ENCODE peak calls at places on chromosomes 2 and 18, in four cellular contexts. One of them, this sample, is unnamed.

GRCh38 chr18:13048061-13048605 is 57.0 kb downstream of the CEP192 start:
- DNase-seq in adrenal gland: no peak
- DNase-seq in SHP77: no peak
- DNase-seq in GM10248: no peak
- DNase-seq in this sample: no peak

GRCh38 chr2:88871336-88871735 is 179.9 kb downstream of the RPIA start:
- DNase-seq in adrenal gland: no peak
- DNase-seq in SHP77: no peak
- DNase-seq in GM10248: no peak
- DNase-seq in this sample: no peak

GRCh38 chr2:235701206-235701605 is 207.4 kb downstream of the AGAP1 start:
- DNase-seq in adrenal gland: no peak
- DNase-seq in SHP77: no peak
- DNase-seq in GM10248: no peak
- DNase-seq in this sample: no peak

GRCh38 chr2:105636109-105636740 is 108.5 kb upstream of the NCK2 start:
- DNase-seq in adrenal gland: no peak
- DNase-seq in SHP77: no peak
- DNase-seq in GM10248: no peak
- DNase-seq in this sample: no peak

GRCh38 chr2:27189989-27190388 is 21.9 kb upstream of the ATRAID start:
- DNase-seq in adrenal gland: no peak
- DNase-seq in SHP77: no peak
- DNase-seq in GM10248: no peak
- DNase-seq in this sample: no peak

GRCh38 chr18:43396266-43396665 is 119.0 kb upstream of the SYT4 start:
- DNase-seq in adrenal gland: no peak
- DNase-seq in SHP77: peak
- DNase-seq in GM10248: no peak
- DNase-seq in this sample: no peak

GRCh38 chr2:98465456-98466201 is 21.0 kb downstream of the INPP4A start:
- DNase-seq in adrenal gland: peak
- DNase-seq in SHP77: peak
- DNase-seq in GM10248: no peak
- DNase-seq in this sample: no peak

GRCh38 chr2:172578054-172578453 is 22.2 kb downstream of the PDK1 start:
- DNase-seq in adrenal gland: no peak
- DNase-seq in SHP77: no peak
- DNase-seq in GM10248: no peak
- DNase-seq in this sample: no peak

GRCh38 chr2:239365782-239366435 is 34.9 kb downstream of the HDAC4 start:
- DNase-seq in adrenal gland: no peak
- DNase-seq in SHP77: no peak
- DNase-seq in GM10248: no peak
- DNase-seq in this sample: no peak

GRCh38 chr2:126527836-126528490 is 128.0 kb upstream of the GYPC start:
- DNase-seq in adrenal gland: peak
- DNase-seq in SHP77: no peak
- DNase-seq in GM10248: peak
- DNase-seq in this sample: peak

GRCh38 chr2:52936029-52936428 is 831.6 kb upstream of the CHAC2 start:
- DNase-seq in adrenal gland: no peak
- DNase-seq in SHP77: no peak
- DNase-seq in GM10248: no peak
- DNase-seq in this sample: no peak

GRCh38 chr2:185187421-185187820 is 551.2 kb upstream of the FSIP2 start:
- DNase-seq in adrenal gland: no peak
- DNase-seq in SHP77: no peak
- DNase-seq in GM10248: no peak
- DNase-seq in this sample: no peak